ENCODE peak calls at places on chromosome 4, in four cellular contexts. G is cardiac muscle cell, T is sigmoid colon, R is GM12878. S is an unnamed sample.

GRCh38 chr4:38673109-38673978 is 9.3 kb downstream of the KLF3 start:
- DNase-seq in G (no peak), T (no peak), R (no peak), S (peak)

GRCh38 chr4:164730705-164731393 is 23.1 kb upstream of the SMIM31 start:
- DNase-seq in R (no peak), G (no peak), T (no peak), S (no peak)

GRCh38 chr4:126939401-126939800 is 693.4 kb upstream of the INTU start:
- DNase-seq in R (no peak), G (peak), T (no peak), S (no peak)

GRCh38 chr4:68606240-68606639 is 30.1 kb upstream of the UGT2B17 start:
- DNase-seq in G (no peak), T (no peak), R (no peak), S (no peak)

GRCh38 chr4:145879598-145879997 is 59.0 kb downstream of the ZNF827 start:
- DNase-seq in R (no peak), G (peak), T (no peak), S (no peak)

GRCh38 chr4:54066088-54066415 is 1.6 kb upstream of the CHIC2 start:
- DNase-seq in R (no peak), T (no peak), G (no peak), S (no peak)

GRCh38 chr4:96630839-96631238 is 790.9 kb downstream of the PDHA2 start:
- DNase-seq in T (no peak), G (no peak), R (no peak), S (no peak)

GRCh38 chr4:113673450-113673849 is 88.1 kb downstream of the CAMK2D start:
- DNase-seq in T (no peak), R (no peak), G (no peak), S (no peak)

GRCh38 chr4:183398298-183399129 is 45.9 kb upstream of the CDKN2AIP start:
- DNase-seq in R (no peak), T (peak), G (peak), S (peak)

GRCh38 chr4:4914059-4914820 is 54.8 kb downstream of the MSX1 start:
- DNase-seq in G (peak), T (no peak), R (no peak), S (no peak)

GRCh38 chr4:73607375-73608026 is 12.7 kb downstream of the RASSF6 start:
- DNase-seq in T (no peak), G (no peak), R (no peak), S (no peak)

GRCh38 chr4:106584590-106584989 is 216.0 kb upstream of the GIMD1 start:
- DNase-seq in R (no peak), T (no peak), G (peak), S (no peak)

GRCh38 chr4:70801265-70801809 is 38.4 kb downstream of the GRSF1 start:
- DNase-seq in R (no peak), G (no peak), T (no peak), S (no peak)

GRCh38 chr4:87025614-87026041 is 90.8 kb downstream of the AFF1 start:
- DNase-seq in R (peak), T (no peak), G (no peak), S (peak)

GRCh38 chr4:182246401-182247205 is 3.4 kb downstream of the TENM3 start:
- DNase-seq in T (no peak), G (peak), R (no peak), S (no peak)

GRCh38 chr4:168643083-168643795 is 146.4 kb downstream of the PALLD start:
- DNase-seq in G (peak), T (no peak), R (no peak), S (no peak)

GRCh38 chr4:163681208-163681821 is 186.8 kb downstream of the TMA16 start:
- DNase-seq in G (peak), T (no peak), R (no peak), S (no peak)

GRCh38 chr4:121411151-121411744 is 30.4 kb upstream of the QRFPR start:
- DNase-seq in R (no peak), G (no peak), T (no peak), S (no peak)

GRCh38 chr4:125266901-125267601 is 47.7 kb upstream of the FAT4 start:
- DNase-seq in T (no peak), G (peak), R (no peak), S (peak)

GRCh38 chr4:20832821-20833220 is 132.6 kb downstream of the PACRGL start:
- DNase-seq in G (peak), R (no peak), T (no peak), S (no peak)

GRCh38 chr4:170589597-170590191 is 499.9 kb upstream of the AADAT start:
- DNase-seq in T (no peak), R (peak), G (no peak), S (peak)

GRCh38 chr4:140052050-140052449 is 101.9 kb downstream of the MAML3 start:
- DNase-seq in T (no peak), G (peak), R (no peak), S (peak)

GRCh38 chr4:38832624-38833528 is 23.7 kb downstream of the TLR6 start:
- DNase-seq in R (no peak), T (no peak), G (no peak), S (no peak)

GRCh38 chr4:86927843-86928395 is 6.9 kb upstream of the AFF1 start:
- DNase-seq in R (no peak), T (peak), G (peak), S (peak)

GRCh38 chr4:23225024-23225423 is 532.3 kb downstream of the GBA3 start:
- DNase-seq in G (no peak), T (no peak), R (no peak), S (no peak)

GRCh38 chr4:185711764-185712163 is 100.2 kb downstream of the SORBS2 start:
- DNase-seq in T (no peak), G (peak), R (no peak), S (no peak)

GRCh38 chr4:3268395-3269104 is 19.6 kb downstream of the MSANTD1 start:
- DNase-seq in T (peak), R (no peak), G (no peak), S (no peak)

GRCh38 chr4:103996637-103997036 is 276.9 kb upstream of the TACR3 start:
- DNase-seq in G (peak), T (no peak), R (no peak), S (peak)

GRCh38 chr4:107366900-107367299 is 330.8 kb upstream of the DKK2 start:
- DNase-seq in R (no peak), G (no peak), T (no peak), S (no peak)

GRCh38 chr4:116180056-116180690 is 905.2 kb downstream of the TRAM1L1 start:
- DNase-seq in T (no peak), R (no peak), G (peak), S (peak)

GRCh38 chr4:27239651-27240050 is 379.0 kb downstream of the STIM2 start:
- DNase-seq in G (no peak), R (no peak), T (no peak), S (no peak)

GRCh38 chr4:69060651-69061308 is 35.5 kb upstream of the UGT2B7 start:
- DNase-seq in T (no peak), G (no peak), R (no peak), S (no peak)

GRCh38 chr4:10095296-10095991 is 21.2 kb downstream of the WDR1 start:
- DNase-seq in T (no peak), G (no peak), R (no peak), S (no peak)

GRCh38 chr4:158538176-158538575 is 16.5 kb downstream of the RXFP1 start:
- DNase-seq in T (no peak), R (no peak), G (peak), S (no peak)

GRCh38 chr4:168960716-168961115 is 49.3 kb downstream of the CBR4 start:
- DNase-seq in G (no peak), T (no peak), R (no peak), S (no peak)

DNA sequence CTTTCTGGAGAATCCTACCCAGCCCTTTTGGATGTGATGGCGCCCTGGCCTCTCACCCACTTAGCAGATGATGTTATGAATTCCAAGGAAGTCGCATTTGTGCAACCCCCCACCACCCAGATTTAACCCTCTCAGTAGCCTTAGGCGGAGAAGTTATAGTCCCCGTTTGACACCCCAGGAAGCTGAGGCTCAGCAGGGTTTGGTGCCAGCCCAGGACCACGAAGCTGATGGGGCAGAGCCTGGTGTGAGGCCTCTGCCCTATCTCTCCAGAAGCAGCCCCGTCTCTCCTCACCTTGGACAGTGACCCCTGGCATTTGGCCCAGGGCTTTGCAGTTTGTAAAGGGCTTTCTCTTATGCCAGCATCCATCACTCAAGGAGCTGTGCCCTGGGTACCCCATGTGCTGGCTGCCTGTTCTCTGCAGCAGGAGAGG is 1.1 kb downstream of the WFS1 start:
- DNase-seq in T (no peak), G (peak), R (no peak), S (no peak)
- H3K27ac ChIP-seq in T (peak), G (no peak), R (no peak), S (peak)

DNA sequence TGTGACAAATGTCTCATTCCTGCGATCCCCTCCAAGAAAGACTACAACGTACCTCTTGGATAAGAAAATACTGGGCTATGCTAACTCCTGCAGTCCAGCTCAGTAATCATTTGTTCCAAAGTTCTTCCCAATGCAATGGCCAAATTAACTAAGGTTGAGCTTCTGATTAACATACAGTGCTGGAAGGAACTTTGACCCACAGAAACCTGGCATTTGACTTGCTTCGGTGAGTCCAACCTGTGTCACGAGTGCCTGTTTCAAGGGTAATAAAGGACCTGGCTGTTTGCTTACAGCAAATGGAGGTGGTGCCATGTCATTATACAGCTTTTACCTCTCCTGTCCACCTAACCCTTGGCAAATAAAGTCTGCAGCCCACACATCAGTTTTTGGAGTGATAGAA is 83.2 kb downstream of the RBM47 start:
- DNase-seq in T (no peak), R (no peak), G (no peak), S (no peak)
- H3K27ac ChIP-seq in T (no peak), R (no peak), G (no peak), S (peak)

GRCh38 chr4:119040711-119041185 is 94.9 kb upstream of the MYOZ2 start:
- DNase-seq in G (peak), T (no peak), R (no peak), S (no peak)
- H3K27ac ChIP-seq in G (peak), T (peak), R (no peak), S (peak)

GRCh38 chr4:80045831-80046230 is 27.2 kb downstream of the ANTXR2 start:
- DNase-seq in T (no peak), G (peak), R (no peak), S (no peak)
- H3K27ac ChIP-seq in T (peak), G (peak), R (no peak), S (no peak)

GRCh38 chr4:6992728-6993655 is 50.2 kb upstream of the TADA2B start:
- DNase-seq in T (no peak), R (no peak), G (no peak), S (no peak)
- H3K27ac ChIP-seq in T (no peak), R (peak), G (no peak), S (no peak)

GRCh38 chr4:174503079-174503724 is 19.1 kb downstream of the HPGD start:
- DNase-seq in T (no peak), G (no peak), R (no peak), S (no peak)
- H3K27ac ChIP-seq in T (no peak), G (no peak), R (no peak), S (peak)

DNA sequence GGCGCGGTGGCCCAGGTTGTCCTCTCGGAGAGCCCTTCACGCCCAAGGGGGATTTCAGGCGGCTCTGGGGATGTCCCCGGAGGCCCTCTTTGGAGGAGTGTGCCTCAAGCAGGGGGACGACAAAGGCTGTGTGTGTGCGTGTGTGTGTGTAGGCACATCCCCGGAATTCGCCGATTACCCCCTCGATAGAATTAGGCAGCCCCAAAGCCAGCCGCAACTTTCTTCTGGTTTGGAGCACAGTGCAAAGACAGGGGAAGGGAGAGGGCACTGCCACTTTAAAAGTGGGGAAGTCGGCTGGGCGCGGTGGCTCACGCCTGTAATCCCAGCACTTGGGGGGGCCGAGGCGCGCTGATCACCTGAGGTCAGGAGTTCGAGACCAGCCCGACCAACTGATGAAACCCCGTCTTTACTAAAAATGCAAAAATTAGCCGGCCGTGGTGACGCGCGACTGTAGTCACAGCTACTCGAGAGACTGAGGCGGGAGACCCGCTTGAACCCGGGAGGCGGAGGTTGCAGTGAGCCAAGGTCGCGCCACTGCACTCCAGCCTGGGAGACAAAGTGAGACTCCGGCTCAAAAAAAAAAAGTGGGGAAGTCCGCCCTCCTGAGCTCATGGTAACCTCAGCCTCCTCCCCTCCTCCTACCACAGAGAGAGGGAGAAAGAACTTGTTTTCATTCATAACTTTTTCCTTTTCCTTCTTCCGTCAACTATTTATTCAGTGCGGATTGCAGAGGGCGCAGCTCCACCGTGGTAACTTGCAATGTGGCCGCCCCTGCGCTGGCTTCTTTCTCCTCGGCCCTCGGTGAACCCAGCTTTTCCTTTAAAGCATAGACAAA is 2.4 kb downstream of the SPRY1 start:
- DNase-seq in G (peak), R (no peak), T (peak), S (peak)
- H3K27ac ChIP-seq in G (peak), R (no peak), T (peak), S (peak)

DNA sequence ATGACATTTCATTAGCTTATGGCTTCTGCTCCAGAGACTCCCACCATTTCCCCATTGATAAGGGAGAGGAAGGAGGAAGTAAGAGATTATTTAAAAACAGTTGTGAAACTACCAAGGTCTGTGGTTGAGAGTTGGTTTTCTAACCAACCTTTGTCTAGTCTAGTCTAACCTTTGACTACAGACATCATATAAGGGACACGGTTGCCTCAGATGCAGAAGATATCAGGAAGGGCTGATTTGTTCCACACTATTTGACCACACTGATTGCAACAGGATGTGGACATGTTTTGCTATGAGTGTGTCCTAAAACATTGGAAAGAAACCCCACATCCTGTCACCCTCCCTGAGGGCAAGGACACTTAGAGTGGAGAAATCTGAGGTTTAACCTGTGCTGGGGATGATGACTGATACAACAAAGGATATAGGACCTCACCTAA is 53.0 kb downstream of the COQ2 start:
- DNase-seq in R (peak), T (no peak), G (peak), S (no peak)
- H3K27ac ChIP-seq in R (peak), T (no peak), G (no peak), S (no peak)

DNA sequence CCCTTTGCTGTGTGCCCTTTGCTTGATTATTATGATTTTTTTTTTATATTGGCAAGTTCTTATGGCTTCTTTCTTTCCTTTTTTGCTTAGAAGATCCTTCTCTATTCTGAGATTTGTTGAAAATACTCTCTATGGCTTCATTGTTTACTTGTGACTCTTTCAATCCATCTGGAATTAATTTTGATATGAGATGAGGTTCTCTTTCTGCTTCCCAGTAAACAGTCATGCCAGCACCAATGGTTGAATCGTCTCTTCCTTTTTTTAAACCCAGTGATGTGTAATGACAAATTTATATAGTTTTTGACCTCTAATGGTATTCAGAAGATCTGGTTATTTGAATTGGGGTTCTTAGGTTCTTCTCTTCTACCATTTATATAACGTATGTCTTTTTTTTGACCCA is 121.8 kb downstream of the ARHGAP10 start:
- DNase-seq in G (peak), R (no peak), T (no peak), S (no peak)
- H3K27ac ChIP-seq in G (no peak), R (no peak), T (peak), S (no peak)